ENCODE peak calls at places on chromosomes 4 and X, in five cellular contexts. One of them, this sample, is unnamed. For H3K4me1, the result is how much of the 10 kb centered on the place peaks cover.

GRCh38 chr4:156144961-156145360 is 191.3 kb upstream of the CTSO start:
- DNase-seq in left lung: no peak
- DNase-seq in cardiac muscle cell: no peak
- DNase-seq in psoas muscle: no peak
- DNase-seq in tibial nerve: no peak
- DNase-seq in this sample: no peak

GRCh38 chr4:155179216-155179615 is 29.2 kb upstream of the NPY2R start:
- DNase-seq in left lung: no peak
- DNase-seq in tibial nerve: no peak
- DNase-seq in psoas muscle: no peak
- DNase-seq in cardiac muscle cell: no peak
- DNase-seq in this sample: no peak

GRCh38 chr4:99383381-99383780 is 30.8 kb upstream of the ADH1C start:
- DNase-seq in psoas muscle: no peak
- DNase-seq in tibial nerve: no peak
- DNase-seq in cardiac muscle cell: no peak
- DNase-seq in left lung: no peak
- DNase-seq in this sample: no peak

GRCh38 chrX:33465137-33465536 is 253.8 kb upstream of the DMD start:
- DNase-seq in cardiac muscle cell: no peak
- DNase-seq in left lung: no peak
- DNase-seq in psoas muscle: no peak
- DNase-seq in tibial nerve: no peak
- DNase-seq in this sample: no peak

GRCh38 chr4:141458501-141458900 is 177.9 kb upstream of the IL15 start:
- DNase-seq in left lung: no peak
- DNase-seq in cardiac muscle cell: no peak
- DNase-seq in tibial nerve: no peak
- DNase-seq in psoas muscle: no peak
- DNase-seq in this sample: no peak

GRCh38 chr4:111671756-111672155 is 473.5 kb upstream of the FAM241A start:
- DNase-seq in left lung: no peak
- DNase-seq in psoas muscle: no peak
- DNase-seq in cardiac muscle cell: no peak
- DNase-seq in tibial nerve: no peak
- DNase-seq in this sample: no peak

GRCh38 chr4:187077749-187078148 is 354.1 kb upstream of the FAT1 start:
- DNase-seq in cardiac muscle cell: no peak
- DNase-seq in left lung: no peak
- DNase-seq in tibial nerve: no peak
- DNase-seq in psoas muscle: no peak
- DNase-seq in this sample: no peak

GRCh38 chrX:10507181-10507580 is 113.2 kb downstream of the MID1 start:
- DNase-seq in cardiac muscle cell: no peak
- DNase-seq in psoas muscle: no peak
- DNase-seq in tibial nerve: no peak
- DNase-seq in left lung: no peak
- DNase-seq in this sample: no peak

GRCh38 chr4:56164921-56165320 is 216.2 kb downstream of the CEP135 start:
- DNase-seq in cardiac muscle cell: no peak
- DNase-seq in psoas muscle: no peak
- DNase-seq in left lung: no peak
- DNase-seq in tibial nerve: no peak
- DNase-seq in this sample: no peak

GRCh38 chr4:90142091-90142490 is 14.9 kb downstream of the CCSER1 start:
- DNase-seq in psoas muscle: no peak
- DNase-seq in cardiac muscle cell: no peak
- DNase-seq in tibial nerve: no peak
- DNase-seq in left lung: no peak
- DNase-seq in this sample: no peak

GRCh38 chr4:41455215-41455614 is 82.7 kb upstream of the LIMCH1 start:
- DNase-seq in tibial nerve: no peak
- DNase-seq in psoas muscle: no peak
- DNase-seq in left lung: no peak
- DNase-seq in cardiac muscle cell: no peak
- DNase-seq in this sample: peak

GRCh38 chrX:42837747-42838146 is 59.8 kb upstream of the PPP1R2C start:
- DNase-seq in psoas muscle: no peak
- DNase-seq in cardiac muscle cell: no peak
- DNase-seq in left lung: no peak
- DNase-seq in tibial nerve: no peak
- DNase-seq in this sample: no peak

GRCh38 chrX:13622565-13622964 is 30.4 kb upstream of the TCEANC start:
- DNase-seq in tibial nerve: no peak
- DNase-seq in psoas muscle: no peak
- DNase-seq in cardiac muscle cell: no peak
- DNase-seq in left lung: no peak
- DNase-seq in this sample: no peak

GRCh38 chr4:79050521-79050880 is 111.3 kb upstream of the PAQR3 start:
- DNase-seq in tibial nerve: no peak
- DNase-seq in cardiac muscle cell: no peak
- DNase-seq in left lung: no peak
- DNase-seq in psoas muscle: no peak
- DNase-seq in this sample: no peak

GRCh38 chr4:8364848-8365350 is 75.6 kb downstream of the ACOX3 start:
- DNase-seq in cardiac muscle cell: no peak
- DNase-seq in tibial nerve: no peak
- DNase-seq in psoas muscle: peak
- DNase-seq in left lung: no peak
- DNase-seq in this sample: no peak

GRCh38 chr4:105471566-105472176 is 2.2 kb downstream of the PPA2 start:
- DNase-seq in left lung: peak
- DNase-seq in psoas muscle: peak
- DNase-seq in tibial nerve: peak
- DNase-seq in cardiac muscle cell: peak
- DNase-seq in this sample: peak

GRCh38 chrX:109716431-109717028 is 16.5 kb downstream of the ACSL4 start:
- DNase-seq in cardiac muscle cell: no peak
- DNase-seq in left lung: no peak
- DNase-seq in psoas muscle: no peak
- DNase-seq in tibial nerve: no peak
- DNase-seq in this sample: no peak

GRCh38 chr4:37666625-37667071 is 19.5 kb downstream of the RELL1 start:
- DNase-seq in left lung: peak
- DNase-seq in cardiac muscle cell: no peak
- DNase-seq in psoas muscle: peak
- DNase-seq in tibial nerve: peak
- DNase-seq in this sample: peak

GRCh38 chr4:156974264-156974663 is 2.7 kb upstream of the PDGFC start:
- DNase-seq in cardiac muscle cell: no peak
- DNase-seq in tibial nerve: no peak
- DNase-seq in psoas muscle: no peak
- DNase-seq in left lung: no peak
- DNase-seq in this sample: no peak

GRCh38 chr4:54661686-54662085 is 3.9 kb downstream of the KIT start:
- DNase-seq in left lung: no peak
- DNase-seq in tibial nerve: no peak
- DNase-seq in psoas muscle: no peak
- DNase-seq in cardiac muscle cell: no peak
- DNase-seq in this sample: no peak

GRCh38 chrX:120087289-120088017 is 10.0 kb upstream of the RHOXF2B start:
- DNase-seq in cardiac muscle cell: no peak
- DNase-seq in psoas muscle: no peak
- DNase-seq in left lung: no peak
- DNase-seq in tibial nerve: no peak
- DNase-seq in this sample: no peak

GRCh38 chrX:133249659-133250058 is 31.5 kb upstream of the TFDP3 start:
- DNase-seq in tibial nerve: no peak
- DNase-seq in psoas muscle: no peak
- DNase-seq in left lung: no peak
- DNase-seq in cardiac muscle cell: no peak
- DNase-seq in this sample: no peak

GRCh38 chr4:26692014-26692726 is 108.3 kb downstream of the TBC1D19 start:
- DNase-seq in cardiac muscle cell: no peak
- DNase-seq in psoas muscle: no peak
- DNase-seq in left lung: no peak
- DNase-seq in tibial nerve: no peak
- DNase-seq in this sample: no peak

GRCh38 chrX:1592863-1593201 is 1.4 kb downstream of the AKAP17A start:
- DNase-seq in left lung: no peak
- DNase-seq in cardiac muscle cell: no peak
- DNase-seq in psoas muscle: no peak
- DNase-seq in tibial nerve: no peak
- DNase-seq in this sample: no peak

GRCh38 chrX:2903366-2903765 is 25.8 kb downstream of the ARSD start:
- DNase-seq in tibial nerve: no peak
- DNase-seq in psoas muscle: no peak
- DNase-seq in left lung: no peak
- DNase-seq in cardiac muscle cell: no peak
- DNase-seq in this sample: no peak

GRCh38 chr4:113951263-113951662 is 28.2 kb downstream of the ARSJ start:
- DNase-seq in tibial nerve: no peak
- DNase-seq in psoas muscle: no peak
- DNase-seq in left lung: peak
- DNase-seq in cardiac muscle cell: peak
- DNase-seq in this sample: peak

GRCh38 chr4:182143086-182143821 is 99.9 kb upstream of the TENM3 start:
- DNase-seq in left lung: no peak
- DNase-seq in psoas muscle: no peak
- DNase-seq in cardiac muscle cell: peak
- DNase-seq in tibial nerve: no peak
- DNase-seq in this sample: no peak

GRCh38 chr4:185286571-185286970 is 77.2 kb downstream of the SNX25 start:
- DNase-seq in cardiac muscle cell: no peak
- DNase-seq in left lung: no peak
- DNase-seq in psoas muscle: no peak
- DNase-seq in tibial nerve: no peak
- DNase-seq in this sample: no peak

GRCh38 chr4:113878718-113879117 is 100.7 kb downstream of the ARSJ start:
- DNase-seq in psoas muscle: no peak
- DNase-seq in cardiac muscle cell: peak
- DNase-seq in left lung: no peak
- DNase-seq in tibial nerve: no peak
- DNase-seq in this sample: no peak

GRCh38 chr4:145557720-145558119 is 61.5 kb upstream of the MMAA start:
- DNase-seq in psoas muscle: peak
- DNase-seq in left lung: peak
- DNase-seq in tibial nerve: peak
- DNase-seq in cardiac muscle cell: peak
- DNase-seq in this sample: peak

GRCh38 chr4:37188100-37188499 is 56.4 kb upstream of the NWD2 start:
- DNase-seq in psoas muscle: no peak
- DNase-seq in left lung: no peak
- DNase-seq in tibial nerve: no peak
- DNase-seq in cardiac muscle cell: no peak
- DNase-seq in this sample: no peak

GRCh38 chr4:80798082-80798481 is 232.4 kb upstream of the BMP3 start:
- DNase-seq in cardiac muscle cell: no peak
- DNase-seq in psoas muscle: no peak
- DNase-seq in tibial nerve: no peak
- DNase-seq in left lung: no peak
- DNase-seq in this sample: no peak

GRCh38 chrX:103697687-103698086 is 11.2 kb upstream of the MORF4L2 start:
- DNase-seq in psoas muscle: no peak
- DNase-seq in left lung: no peak
- DNase-seq in tibial nerve: no peak
- DNase-seq in cardiac muscle cell: no peak
- DNase-seq in this sample: no peak

GRCh38 chr4:145782756-145783155 is 102.8 kb downstream of the C4orf51 start:
- DNase-seq in cardiac muscle cell: no peak
- DNase-seq in tibial nerve: no peak
- DNase-seq in psoas muscle: no peak
- DNase-seq in left lung: no peak
- DNase-seq in this sample: no peak

GRCh38 chr4:127672111-127672510 is 39.4 kb downstream of the INTU start:
- DNase-seq in left lung: no peak
- DNase-seq in cardiac muscle cell: no peak
- DNase-seq in psoas muscle: no peak
- DNase-seq in tibial nerve: no peak
- DNase-seq in this sample: no peak

GRCh38 chrX:96696462-96696861 is 11.8 kb downstream of the DIAPH2 start:
- DNase-seq in left lung: no peak
- DNase-seq in cardiac muscle cell: no peak
- DNase-seq in tibial nerve: no peak
- DNase-seq in psoas muscle: no peak
- DNase-seq in this sample: no peak

GRCh38 chr4:161404346-161405110 is 759.3 kb downstream of the FSTL5 start:
- DNase-seq in cardiac muscle cell: no peak
- DNase-seq in tibial nerve: no peak
- DNase-seq in psoas muscle: no peak
- DNase-seq in left lung: no peak
- DNase-seq in this sample: no peak

GRCh38 chrX:129540725-129541184 is 696 bp downstream of the OCRL start:
- DNase-seq in left lung: no peak
- DNase-seq in cardiac muscle cell: peak
- DNase-seq in tibial nerve: no peak
- DNase-seq in psoas muscle: peak
- DNase-seq in this sample: peak
- H3K27ac ChIP-seq in left lung: no peak
- H3K27ac ChIP-seq in cardiac muscle cell: peak
- H3K27ac ChIP-seq in tibial nerve: peak
- H3K27ac ChIP-seq in psoas muscle: peak
- H3K27ac ChIP-seq in this sample: peak

DNA sequence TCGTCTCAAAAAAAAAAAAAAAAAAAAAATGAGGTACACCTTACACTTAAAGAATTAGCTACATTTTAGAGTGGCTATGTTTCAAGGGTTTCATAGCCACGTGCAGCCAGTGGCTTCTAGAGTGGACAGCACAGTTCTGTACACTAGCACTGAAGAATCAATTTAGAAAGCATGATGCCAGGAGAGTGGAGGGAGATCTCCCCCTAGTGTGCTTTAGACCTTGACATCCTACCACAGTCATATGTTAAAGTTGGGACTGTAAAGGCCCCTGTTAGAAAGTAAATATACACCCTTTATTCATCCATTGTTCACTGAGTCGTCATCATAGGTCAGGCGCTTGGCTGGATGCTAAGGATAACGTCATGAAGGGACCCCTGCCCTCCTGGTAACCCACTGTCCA is 179.4 kb downstream of the QDPR start:
- DNase-seq in psoas muscle: no peak
- DNase-seq in left lung: no peak
- DNase-seq in tibial nerve: no peak
- DNase-seq in cardiac muscle cell: no peak
- DNase-seq in this sample: no peak
- H3K4me1 ChIP-seq in psoas muscle: under half
- H3K4me1 ChIP-seq in left lung: under half
- H3K4me1 ChIP-seq in tibial nerve: under half
- H3K4me1 ChIP-seq in cardiac muscle cell: under half
- H3K4me1 ChIP-seq in this sample: under half

GRCh38 chr4:164011791-164012190 is 517.3 kb downstream of the TMA16 start:
- DNase-seq in left lung: no peak
- DNase-seq in psoas muscle: no peak
- DNase-seq in tibial nerve: no peak
- DNase-seq in cardiac muscle cell: peak
- DNase-seq in this sample: no peak
- H3K4me3 ChIP-seq in left lung: no peak
- H3K4me3 ChIP-seq in psoas muscle: no peak
- H3K4me3 ChIP-seq in tibial nerve: no peak
- H3K4me3 ChIP-seq in cardiac muscle cell: no peak
- H3K4me3 ChIP-seq in this sample: no peak

DNA sequence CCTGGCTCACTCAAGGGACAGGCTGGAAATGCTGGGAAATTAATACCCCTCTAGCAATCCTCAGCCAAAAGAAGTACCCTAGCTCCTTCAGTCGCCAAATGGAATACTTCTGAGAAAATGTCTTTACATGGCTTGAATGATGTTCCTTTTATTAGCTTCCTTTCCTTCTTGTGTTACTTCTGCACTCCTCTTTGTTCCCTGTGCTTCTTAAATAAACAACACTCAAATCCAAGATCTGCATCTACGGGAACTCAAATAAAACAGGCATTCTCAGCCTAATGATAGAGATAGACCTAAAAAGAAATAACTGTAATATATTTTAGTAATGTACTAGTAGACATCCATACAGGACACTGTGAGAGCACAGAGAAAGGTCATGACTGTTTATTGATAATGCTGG is 36.0 kb downstream of the SPARCL1 start:
- DNase-seq in left lung: no peak
- DNase-seq in tibial nerve: no peak
- DNase-seq in psoas muscle: no peak
- DNase-seq in cardiac muscle cell: no peak
- DNase-seq in this sample: no peak
- H3K27ac ChIP-seq in left lung: no peak
- H3K27ac ChIP-seq in tibial nerve: peak
- H3K27ac ChIP-seq in psoas muscle: no peak
- H3K27ac ChIP-seq in cardiac muscle cell: no peak
- H3K27ac ChIP-seq in this sample: peak

This sample was measured in right cardiac atrium.